ENCODE peak calls at places on chromosomes 6 and 20, in nine cellular contexts. Y, Q, A, N, B, E, G, R and U are unnamed samples.

GRCh38 chr20:47318596-47319516 is 37.6 kb downstream of the ZMYND8 start:
- DNase-seq in A (no peak), R (peak; percentile 82), B (no peak), N (no peak), Y (peak; percentile 68), Q (peak; percentile 52), G (no peak), E (peak; percentile 82), U (peak; percentile 58)

GRCh38 chr20:36544134-36545018 is 3.1 kb downstream of the MYL9 start:
- DNase-seq in Y (no peak), E (peak; percentile 64), G (peak; percentile 34), R (peak; percentile 52), N (no peak), Q (no peak), A (no peak), B (no peak), U (peak; percentile 87)

GRCh38 chr6:27502508-27503435 is 29.9 kb upstream of the ZNF184 start:
- DNase-seq in Y (peak; percentile 71), N (no peak), G (peak; percentile 71), B (peak; percentile 70), Q (peak; percentile 23), R (peak; percentile 74), E (peak; percentile 71), A (peak; percentile 44), U (peak; percentile 85)

GRCh38 chr6:1624848-1625341 is 15.2 kb downstream of the FOXC1 start:
- DNase-seq in E (no peak), G (no peak), Y (peak; percentile 68), Q (no peak), N (no peak), R (no peak), B (no peak), A (no peak), U (peak; percentile 24)

GRCh38 chr6:125293587-125293986 is 8.2 kb downstream of the HDDC2 start:
- DNase-seq in E (no peak), G (no peak), N (no peak), Y (no peak), Q (no peak), B (no peak), R (no peak), A (no peak), U (no peak)

GRCh38 chr20:16607364-16608264 is 34.4 kb upstream of the KIF16B start:
- DNase-seq in R (no peak), B (no peak), Y (peak; percentile 19), G (no peak), N (no peak), Q (peak; percentile 39), E (no peak), A (no peak), U (no peak)

GRCh38 chr6:155066371-155066770 is 71.3 kb downstream of the TIAM2 start:
- DNase-seq in Y (no peak), Q (no peak), G (no peak), A (no peak), B (no peak), E (peak; percentile 63), R (no peak), N (no peak), U (peak; percentile 42)

GRCh38 chr6:29845405-29846006 is 17.9 kb downstream of the HLA-G start:
- DNase-seq in Q (no peak), Y (no peak), R (no peak), A (no peak), G (peak; percentile 90), N (no peak), E (no peak), B (peak; percentile 24), U (no peak)

GRCh38 chr20:18252597-18253451 is 35.5 kb upstream of the ZNF133 start:
- DNase-seq in B (no peak), Q (no peak), G (peak; percentile 90), A (no peak), R (no peak), N (no peak), Y (no peak), E (no peak), U (no peak)

GRCh38 chr6:161336479-161336878 is 62.6 kb upstream of the AGPAT4 start:
- DNase-seq in R (no peak), A (no peak), Q (no peak), N (no peak), B (no peak), G (no peak), Y (no peak), E (no peak), U (no peak)

GRCh38 chr20:47007826-47008655 is 113.4 kb downstream of the EYA2 start:
- DNase-seq in A (no peak), N (no peak), E (no peak), R (no peak), Y (no peak), B (no peak), Q (no peak), G (no peak), U (no peak)

GRCh38 chr20:2429061-2429460 is 41.5 kb downstream of the SNRPB start:
- DNase-seq in N (no peak), R (no peak), E (no peak), Y (no peak), A (no peak), G (no peak), Q (no peak), B (no peak), U (no peak)

GRCh38 chr6:107488174-107488874 is 1.6 kb upstream of the SOBP start:
- DNase-seq in B (no peak), N (no peak), Q (no peak), R (peak; percentile 8), A (peak; percentile 15), E (no peak), Y (peak; percentile 33), G (peak; percentile 2), U (no peak)

GRCh38 chr6:28225056-28225834 is at the start of gene ZSCAN9:
- DNase-seq in B (peak; percentile 63), A (peak; percentile 80), Y (peak; percentile 81), E (peak; percentile 96), G (peak; percentile 74), Q (peak; percentile 88), N (peak; percentile 76), R (peak; percentile 89), U (peak; percentile 87)

GRCh38 chr20:48651271-48651670 is 176.5 kb downstream of the PREX1 start:
- DNase-seq in E (no peak), A (no peak), R (no peak), Y (no peak), Q (no peak), B (no peak), N (no peak), G (no peak), U (no peak)

GRCh38 chr6:132962936-132963579 is 148.7 kb downstream of the RPS12 start:
- DNase-seq in N (peak; percentile 56), Q (peak; percentile 39), G (peak; percentile 9), E (peak; percentile 68), A (peak; percentile 35), Y (peak; percentile 85), B (peak; percentile 27), R (peak; percentile 69), U (peak; percentile 12)

GRCh38 chr6:137277971-137278602 is 58.9 kb upstream of the IFNGR1 start:
- DNase-seq in Q (no peak), R (peak; percentile 65), B (no peak), E (peak; percentile 54), A (no peak), Y (peak; percentile 39), G (peak; percentile 65), N (no peak), U (peak; percentile 89)

GRCh38 chr6:132867055-132867454 is 52.7 kb downstream of the RPS12 start:
- DNase-seq in N (no peak), G (no peak), R (no peak), Y (no peak), E (peak; percentile 4), Q (no peak), A (no peak), B (no peak), U (no peak)

GRCh38 chr20:407953-408842 is at the start of gene RBCK1:
- DNase-seq in N (peak; percentile 63), Q (peak; percentile 87), G (peak; percentile 43), R (peak; percentile 87), E (peak; percentile 76), Y (peak; percentile 77), B (peak; percentile 49), A (peak; percentile 99), U (peak; percentile 66)

GRCh38 chr20:408843-409696 is 971 bp downstream of the RBCK1 start:
- DNase-seq in G (no peak), Q (no peak), N (no peak), A (no peak), R (no peak), Y (no peak), E (no peak), B (no peak), U (no peak)

GRCh38 chr20:404088-404487 is 4.0 kb upstream of the RBCK1 start:
- DNase-seq in B (no peak), Y (no peak), A (no peak), R (no peak), G (no peak), Q (no peak), E (no peak), N (no peak), U (no peak)

GRCh38 chr20:407097-407952 is 774 bp upstream of the RBCK1 start:
- DNase-seq in G (peak; percentile 66), N (peak; percentile 61), Q (peak; percentile 78), B (no peak), A (peak; percentile 92), E (peak; percentile 75), R (peak; percentile 77), Y (peak; percentile 83), U (peak; percentile 63)

GRCh38 chr20:406200-407096 is 1.7 kb upstream of the RBCK1 start:
- DNase-seq in Q (no peak), R (no peak), B (no peak), E (no peak), G (no peak), A (no peak), N (no peak), Y (no peak), U (no peak)
- TF ChIP-seq CTCF in Q (no peak), R (no peak), B (no peak), E (no peak), G (no peak), A (no peak), N (no peak), Y (no peak), U (no peak)

GRCh38 chr6:10451394-10451793 is 36.5 kb upstream of the TFAP2A start:
- DNase-seq in Q (no peak), A (no peak), E (no peak), Y (no peak), N (no peak), R (no peak), B (no peak), G (no peak), U (no peak)
- TF ChIP-seq CTCF in Q (no peak), A (no peak), E (no peak), Y (no peak), N (no peak), R (no peak), B (no peak), G (peak; percentile 15), U (no peak)

DNA sequence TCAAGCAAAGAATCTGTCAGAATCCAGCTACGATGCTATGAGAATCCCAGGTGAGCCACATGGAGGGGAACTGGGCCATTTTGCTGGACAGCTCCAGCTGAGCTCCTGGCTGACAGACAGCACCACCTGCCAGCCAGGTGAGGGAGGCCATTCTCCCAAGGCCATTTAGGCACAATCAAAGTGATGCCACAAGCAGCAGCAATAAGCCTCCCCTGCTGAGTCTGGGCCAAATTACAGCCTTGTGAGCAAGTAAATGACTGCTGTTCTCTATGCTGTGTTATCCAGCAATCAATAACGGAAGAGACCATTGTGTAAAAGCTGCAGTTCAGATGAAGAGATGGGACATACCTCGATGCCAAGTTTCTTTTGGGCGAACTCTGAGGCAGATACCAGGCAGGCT is 14.1 kb upstream of the SCGN start:
- DNase-seq in E (no peak), B (no peak), R (no peak), A (no peak), G (no peak), Y (no peak), N (peak; percentile 22), Q (peak; percentile 62), U (no peak)
- TF ChIP-seq CTCF in E (no peak), B (no peak), R (no peak), A (no peak), G (peak; percentile 52), Y (no peak), N (peak; percentile 35), Q (no peak), U (no peak)

GRCh38 chr6:169225887-169226286 is 27.8 kb downstream of the THBS2 start:
- DNase-seq in G (no peak), E (no peak), Q (no peak), N (no peak), A (no peak), R (no peak), Y (no peak), B (no peak), U (no peak)
- TF ChIP-seq CTCF in G (no peak), E (no peak), Q (no peak), N (no peak), A (no peak), R (no peak), Y (no peak), B (no peak), U (peak; percentile 24)